ENCODE peak calls at places on chromosomes 3 and 15, in ten cellular contexts. N is endothelial cell; F is iPS DF 19.7; M is AML-193; P is Right ventricle myocardium superior; W is Ammon's horn; C is WERI-Rb-1; I is heart right ventricle; S is activated T-helper 1 cell treated with anti-CD3 and anti-CD28 coated beads, Interleukin-12 subunit alpha, Interleukin-12 subunit beta, Interleukin-2, Interleukin-4 antibody, amounts not matched to agents 30 ng/mL and 10 ng/mL and 1 ng/mL, durations not matched to agents 14 hours and 24 hours and 36 hours; H is CD4-positive, alpha-beta T cell. D is an unnamed sample.

GRCh38 chr3:64489361-64490044 is 198.3 kb downstream of the ADAMTS9 start:
- DNase-seq in N (peak; percentile 64), F (peak; percentile 70), M (no peak), P (no peak), W (no peak), C (peak; percentile 93), I (peak; percentile 10), S (no peak), H (no peak), D (no peak)

GRCh38 chr3:45583021-45583851 is 11.3 kb upstream of the LIMD1 start:
- DNase-seq in N (no peak), F (no peak), M (no peak), P (peak; percentile 89), W (peak; percentile 94), C (peak; percentile 26), I (peak; percentile 78), S (no peak), H (no peak), D (no peak)

GRCh38 chr3:33722186-33722585 is 4.1 kb upstream of the CLASP2 start:
- DNase-seq in N (no peak), F (no peak), M (no peak), P (no peak), W (no peak), C (no peak), I (no peak), S (no peak), H (no peak), D (no peak)

GRCh38 chr3:155995525-155996370 is 124.6 kb upstream of the KCNAB1 start:
- DNase-seq in N (no peak), F (no peak), M (peak; percentile 60), P (no peak), W (peak; percentile 5), C (no peak), I (no peak), S (no peak), H (no peak), D (no peak)

GRCh38 chr3:153789380-153789779 is 331.8 kb upstream of the ARHGEF26 start:
- DNase-seq in N (no peak), F (no peak), M (no peak), P (no peak), W (no peak), C (no peak), I (no peak), S (no peak), H (no peak), D (no peak)

GRCh38 chr3:127551178-127551577 is 39.4 kb downstream of the TPRA1 start:
- DNase-seq in N (no peak), F (no peak), M (no peak), P (no peak), W (no peak), C (no peak), I (no peak), S (no peak), H (no peak), D (no peak)

GRCh38 chr3:105228696-105229095 is 138.0 kb upstream of the ALCAM start:
- DNase-seq in N (no peak), F (no peak), M (no peak), P (no peak), W (no peak), C (no peak), I (no peak), S (no peak), H (no peak), D (no peak)

GRCh38 chr3:126763035-126763434 is 59.0 kb downstream of the CHCHD6 start:
- DNase-seq in N (no peak), F (no peak), M (no peak), P (no peak), W (no peak), C (no peak), I (no peak), S (no peak), H (no peak), D (no peak)

GRCh38 chr15:65829150-65829764 is 37.2 kb upstream of the DENND4A start:
- DNase-seq in N (no peak), F (no peak), M (peak; percentile 22), P (no peak), W (no peak), C (peak; percentile 11), I (no peak), S (no peak), H (no peak), D (no peak)

GRCh38 chr3:49352286-49352685 is 5.9 kb downstream of the GPX1 start:
- DNase-seq in N (no peak), F (no peak), M (no peak), P (no peak), W (no peak), C (no peak), I (no peak), S (no peak), H (no peak), D (no peak)

GRCh38 chr3:139113766-139114165 is 69.1 kb upstream of the PRR23C start:
- DNase-seq in N (no peak), F (no peak), M (no peak), P (no peak), W (no peak), C (no peak), I (no peak), S (no peak), H (no peak), D (no peak)

GRCh38 chr3:112738366-112738765 is 97.4 kb upstream of the CCDC80 start:
- DNase-seq in N (no peak), F (no peak), M (peak; percentile 80), P (no peak), W (no peak), C (no peak), I (no peak), S (no peak), H (no peak), D (no peak)

D was measured in T-helper 17 cell.